ENCODE peak calls at places on chromosome 9, in seven cellular contexts. V, W, I, L, Z, G and U are unnamed samples.

GRCh38 chr9:119252671-119253299 is 116.5 kb downstream of the BRINP1 start:
- DNase-seq in V (no peak), W (no peak), I (no peak), L (no peak), Z (no peak), G (no peak), U (no peak)

GRCh38 chr9:88458716-88459115 is 70.5 kb downstream of the SPIN1 start:
- DNase-seq in V (no peak), W (no peak), I (no peak), L (no peak), Z (no peak), G (no peak), U (no peak)

GRCh38 chr9:31236344-31236743 is 1148.1 kb upstream of the ACO1 start:
- DNase-seq in V (no peak), W (no peak), I (no peak), L (no peak), Z (no peak), G (no peak), U (no peak)

GRCh38 chr9:90734631-90735030 is 67.0 kb upstream of the SYK start:
- DNase-seq in V (no peak), W (no peak), I (no peak), L (no peak), Z (no peak), G (no peak), U (no peak)

GRCh38 chr9:137370865-137371520 is 52.0 kb downstream of the EXD3 start:
- DNase-seq in V (peak; percentile 32), W (no peak), I (peak; percentile 26), L (no peak), Z (no peak), G (no peak), U (no peak)

GRCh38 chr9:4126184-4126865 is 173.5 kb downstream of the GLIS3 start:
- DNase-seq in V (no peak), W (no peak), I (no peak), L (no peak), Z (no peak), G (no peak), U (no peak)

GRCh38 chr9:117116084-117116483 is 298.8 kb downstream of the ASTN2 start:
- DNase-seq in V (no peak), W (no peak), I (no peak), L (no peak), Z (no peak), G (no peak), U (peak; percentile 16)

GRCh38 chr9:116964258-116964657 is 277.2 kb downstream of the TRIM32 start:
- DNase-seq in V (no peak), W (no peak), I (no peak), L (no peak), Z (no peak), G (no peak), U (no peak)

GRCh38 chr9:137165250-137165836 is 4.5 kb downstream of the LRRC26 start:
- DNase-seq in V (no peak), W (no peak), I (no peak), L (no peak), Z (no peak), G (no peak), U (no peak)

GRCh38 chr9:68546596-68547390 is 6.1 kb upstream of the TMEM252 start:
- DNase-seq in V (no peak), W (peak; percentile 31), I (no peak), L (no peak), Z (no peak), G (no peak), U (peak; percentile 37)

GRCh38 chr9:135924628-135925338 is 17.4 kb upstream of the CAMSAP1 start:
- DNase-seq in V (no peak), W (no peak), I (no peak), L (no peak), Z (no peak), G (no peak), U (no peak)
- TF ChIP-seq CTCF in V (no peak), W (no peak), I (no peak), L (no peak), Z (no peak), G (no peak), U (peak; percentile 36)

GRCh38 chr9:130870491-130871381 is 25.9 kb downstream of the QRFP start:
- DNase-seq in V (no peak), W (no peak), I (no peak), L (no peak), Z (no peak), G (no peak), U (peak; percentile 81)
- TF ChIP-seq CTCF in V (no peak), W (no peak), I (no peak), L (no peak), Z (no peak), G (no peak), U (no peak)

GRCh38 chr9:109401169-109401989 is 80.5 kb upstream of the EPB41L4B start:
- DNase-seq in V (peak; percentile 48), W (no peak), I (peak; percentile 86), L (peak; percentile 68), Z (peak; percentile 76), G (no peak), U (peak; percentile 63)
- TF ChIP-seq CTCF in V (peak; percentile 61), W (peak; percentile 62), I (peak; percentile 89), L (peak; percentile 92), Z (peak; percentile 86), G (no peak), U (peak; percentile 89)

GRCh38 chr9:20658677-20659473 is 25.2 kb upstream of the FOCAD start:
- DNase-seq in V (no peak), W (no peak), I (no peak), L (no peak), Z (no peak), G (no peak), U (no peak)
- TF ChIP-seq CTCF in V (no peak), W (no peak), I (no peak), L (no peak), Z (no peak), G (no peak), U (no peak)

DNA sequence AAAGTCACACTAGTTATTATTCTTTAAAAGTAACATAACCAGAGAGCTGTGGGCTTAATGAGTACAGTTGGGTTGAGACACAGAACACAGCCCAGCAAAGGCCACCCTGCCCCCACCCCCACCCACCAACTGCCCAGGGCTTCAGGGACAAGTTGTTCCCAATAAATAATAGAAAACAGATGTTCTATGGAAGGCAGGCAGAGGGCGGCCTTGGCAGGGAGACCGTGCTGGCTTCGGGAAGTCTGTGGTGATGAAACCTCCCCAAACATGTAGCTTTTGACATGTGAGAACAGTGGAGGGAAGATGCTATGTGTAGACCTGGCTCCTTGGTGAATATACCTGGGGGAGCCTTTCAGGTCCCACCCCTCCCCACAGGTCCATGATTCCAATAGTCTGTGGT is 10.0 kb downstream of the TRAF1 start:
- DNase-seq in V (no peak), W (no peak), I (no peak), L (no peak), Z (no peak), G (no peak), U (no peak)
- TF ChIP-seq CTCF in V (no peak), W (no peak), I (no peak), L (no peak), Z (no peak), G (no peak), U (no peak)

DNA sequence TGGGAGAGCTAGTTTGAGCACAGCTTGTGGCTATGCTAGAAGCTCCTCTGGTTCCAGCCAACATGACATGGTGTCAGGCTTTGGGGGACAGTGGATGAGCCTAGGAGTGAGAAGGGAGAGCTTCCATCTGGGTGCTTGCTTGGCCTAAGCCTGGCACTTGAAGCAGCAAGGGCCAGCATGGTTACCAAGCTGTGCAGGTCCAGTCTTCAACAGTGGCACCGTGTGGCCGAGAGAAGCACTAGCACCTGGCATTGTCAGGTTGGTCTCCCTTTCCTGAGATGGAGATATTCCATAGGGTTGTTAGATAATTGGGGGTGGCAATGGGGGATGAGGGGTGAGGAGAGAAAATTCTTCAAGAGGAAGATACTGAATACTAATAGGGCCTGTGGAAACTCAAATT is 261.9 kb downstream of the PBX3 start:
- DNase-seq in V (no peak), W (no peak), I (no peak), L (no peak), Z (no peak), G (no peak), U (no peak)
- TF ChIP-seq CTCF in V (no peak), W (no peak), I (peak; percentile 16), L (no peak), Z (peak; percentile 54), G (no peak), U (peak; percentile 22)

GRCh38 chr9:12980482-12980881 is 205.7 kb downstream of the LURAP1L start:
- DNase-seq in V (no peak), W (no peak), I (no peak), L (no peak), Z (no peak), G (no peak), U (no peak)
- TF ChIP-seq CTCF in V (no peak), W (no peak), I (no peak), L (no peak), Z (no peak), G (no peak), U (no peak)

GRCh38 chr9:97830884-97831829 is 21.9 kb upstream of the FOXE1 start:
- DNase-seq in V (no peak), W (no peak), I (no peak), L (no peak), Z (no peak), G (no peak), U (no peak)

GRCh38 chr9:97831843-97832636 is 21.0 kb upstream of the FOXE1 start:
- DNase-seq in V (no peak), W (no peak), I (no peak), L (no peak), Z (no peak), G (no peak), U (no peak)
- TF ChIP-seq CTCF in V (no peak), W (no peak), I (no peak), L (no peak), Z (no peak), G (no peak), U (no peak)

GRCh38 chr9:133713211-133713959 is 24.8 kb downstream of the SARDH start:
- DNase-seq in V (peak; percentile 2), W (no peak), I (no peak), L (no peak), Z (no peak), G (no peak), U (no peak)
- TF ChIP-seq CTCF in V (no peak), W (no peak), I (no peak), L (no peak), Z (no peak), G (no peak), U (no peak)